ENCODE peak calls at places on chromosome 18, in four cellular contexts. O is H1, M is HCT116, B is HepG2. D is an unnamed sample.

GRCh38 chr18:9434240-9434701 is 41.0 kb upstream of the RALBP1 start:
- DNase-seq in O (peak; percentile 55), M (no peak), B (no peak), D (no peak)

GRCh38 chr18:79523221-79523737 is 127.5 kb downstream of the NFATC1 start:
- DNase-seq in O (no peak), B (no peak), M (no peak), D (no peak)

GRCh38 chr18:13217466-13217961 is 1.0 kb upstream of the LDLRAD4 start:
- DNase-seq in M (no peak), O (peak; percentile 65), B (no peak), D (peak; percentile 34)

GRCh38 chr18:79393181-79393598 is 2.5 kb upstream of the NFATC1 start:
- DNase-seq in M (no peak), O (no peak), B (no peak), D (no peak)

GRCh38 chr18:67845035-67845434 is 328.5 kb upstream of the DSEL start:
- DNase-seq in O (no peak), B (no peak), M (no peak), D (no peak)

GRCh38 chr18:56202567-56203136 is 435.7 kb downstream of the TXNL1 start:
- DNase-seq in B (no peak), M (no peak), O (no peak), D (no peak)

GRCh38 chr18:25675123-25675850 is 323.3 kb upstream of the ZNF521 start:
- DNase-seq in O (peak; percentile 54), B (no peak), M (no peak), D (no peak)

GRCh38 chr18:79058007-79058406 is 11.2 kb upstream of the ATP9B start:
- DNase-seq in B (no peak), O (no peak), M (no peak), D (no peak)

GRCh38 chr18:26453370-26454030 is 94.9 kb downstream of the KCTD1 start:
- DNase-seq in O (no peak), B (no peak), M (no peak), D (no peak)

GRCh38 chr18:75120521-75120920 is 88.4 kb downstream of the PTGR3 start:
- DNase-seq in M (no peak), O (no peak), B (no peak), D (no peak)

GRCh38 chr18:11994346-11994707 is 13.0 kb downstream of the IMPA2 start:
- DNase-seq in M (no peak), B (peak; percentile 83), O (no peak), D (no peak)

GRCh38 chr18:37364237-37364636 is 201.4 kb downstream of the CELF4 start:
- DNase-seq in M (no peak), O (no peak), B (no peak), D (no peak)

GRCh38 chr18:3466872-3467271 is 16.9 kb downstream of the TGIF1 start:
- DNase-seq in M (no peak), O (peak; percentile 50), B (no peak), D (no peak)

GRCh38 chr18:42192251-42193248 is 237.5 kb downstream of the PIK3C3 start:
- DNase-seq in O (no peak), M (no peak), B (peak; percentile 85), D (no peak)

GRCh38 chr18:76441668-76442412 is 53.2 kb downstream of the ZNF516 start:
- DNase-seq in B (no peak), O (no peak), M (no peak), D (no peak)

GRCh38 chr18:2002178-2002577 is 569.1 kb downstream of the METTL4 start:
- DNase-seq in M (no peak), B (no peak), O (no peak), D (no peak)

GRCh38 chr18:24427484-24427883 is 1.0 kb downstream of the IMPACT start:
- DNase-seq in B (no peak), M (no peak), O (no peak), D (no peak)

GRCh38 chr18:54263904-54264336 is 5.4 kb upstream of the POLI start:
- DNase-seq in O (no peak), M (no peak), B (peak; percentile 29), D (no peak)

GRCh38 chr18:39604836-39605235 is 2039.2 kb upstream of the CELF4 start:
- DNase-seq in B (no peak), M (no peak), O (no peak), D (no peak)

GRCh38 chr18:9827856-9828793 is 57.6 kb upstream of the TXNDC2 start:
- DNase-seq in B (no peak), M (peak; percentile 97), O (no peak), D (peak; percentile 42)

GRCh38 chr18:3914833-3915598 is 465.0 kb downstream of the TGIF1 start:
- DNase-seq in M (no peak), B (no peak), O (no peak), D (no peak)

GRCh38 chr18:55275042-55275897 is 312.7 kb downstream of the TCF4 start:
- DNase-seq in M (no peak), O (no peak), B (no peak), D (peak; percentile 19)

GRCh38 chr18:75293591-75293990 is 83.0 kb downstream of the TSHZ1 start:
- DNase-seq in O (no peak), M (no peak), B (no peak), D (no peak)

GRCh38 chr18:61546598-61546997 is 213.4 kb downstream of the CDH20 start:
- DNase-seq in O (no peak), M (peak; percentile 7), B (no peak), D (no peak)

GRCh38 chr18:10490401-10491289 is 35.2 kb upstream of the NAPG start:
- DNase-seq in O (peak; percentile 57), M (peak; percentile 73), B (peak; percentile 77), D (peak; percentile 33)

GRCh38 chr18:8609711-8610441 is 639 bp downstream of the RAB12 start:
- DNase-seq in B (no peak), M (no peak), O (no peak), D (no peak)

GRCh38 chr18:58911241-58911640 is 46.6 kb downstream of the ZNF532 start:
- DNase-seq in O (no peak), M (no peak), B (no peak), D (no peak)

GRCh38 chr18:73670536-73670935 is 477.1 kb downstream of the FBXO15 start:
- DNase-seq in M (no peak), O (no peak), B (no peak), D (no peak)

GRCh38 chr18:79426376-79427300 is 30.9 kb downstream of the NFATC1 start:
- DNase-seq in M (no peak), B (no peak), O (no peak), D (no peak)

GRCh38 chr18:46728219-46728930 is 28.5 kb downstream of the ST8SIA5 start:
- DNase-seq in M (no peak), B (no peak), O (no peak), D (no peak)

GRCh38 chr18:57754577-57755330 is 48.4 kb downstream of the ATP8B1 start:
- DNase-seq in B (no peak), O (no peak), M (no peak), D (no peak)

GRCh38 chr18:26415041-26415440 is 133.3 kb downstream of the KCTD1 start:
- DNase-seq in M (no peak), B (no peak), O (no peak), D (no peak)

GRCh38 chr18:10119528-10119927 is 205.7 kb downstream of the VAPA start:
- DNase-seq in B (no peak), O (no peak), M (no peak), D (no peak)

GRCh38 chr18:44229693-44230108 is 451.0 kb upstream of the SETBP1 start:
- DNase-seq in O (no peak), B (no peak), M (no peak), D (no peak)

GRCh38 chr18:75130591-75131274 is 78.2 kb downstream of the PTGR3 start:
- DNase-seq in M (no peak), O (peak; percentile 23), B (no peak), D (no peak)

GRCh38 chr18:47946889-47947288 is 16.4 kb upstream of the SMAD2 start:
- DNase-seq in B (no peak), O (no peak), M (no peak), D (no peak)

GRCh38 chr18:7637269-7637668 is 70.2 kb downstream of the PTPRM start:
- DNase-seq in M (no peak), B (peak; percentile 80), O (no peak), D (no peak)

GRCh38 chr18:59813942-59814341 is 85.9 kb upstream of the PMAIP1 start:
- DNase-seq in M (no peak), O (no peak), B (no peak), D (no peak)

DNA sequence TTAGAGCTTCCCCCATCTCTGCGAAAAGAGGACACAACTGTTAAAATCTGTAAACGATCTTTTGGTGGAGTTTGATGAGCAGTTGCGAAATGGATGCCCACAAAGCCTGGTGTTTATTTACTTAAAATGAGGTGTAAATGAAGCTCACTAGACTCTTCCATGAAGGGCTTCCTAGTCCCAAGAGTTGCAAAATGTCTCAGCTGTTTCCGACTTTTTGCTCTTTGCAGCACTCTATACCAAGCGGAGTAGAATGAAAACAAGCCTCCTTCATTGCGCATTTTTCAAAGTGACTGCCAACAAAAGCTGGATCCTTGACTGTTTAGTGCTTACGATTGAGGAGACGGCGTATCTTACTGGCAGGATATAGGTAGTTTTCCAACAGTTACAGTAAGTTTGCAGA is 43.0 kb downstream of the COLEC12 start:
- DNase-seq in M (no peak), B (no peak), O (no peak), D (no peak)
- H2AFZ ChIP-seq in M (no peak overlapping the region), B (no peak overlapping the region), O (peak overlapping the region; percentile 18), D (no peak overlapping the region)

GRCh38 chr18:5625076-5625475 is 81.3 kb upstream of the EPB41L3 start:
- DNase-seq in B (no peak), M (no peak), O (no peak), D (no peak)

GRCh38 chr18:5618037-5618688 is 74.4 kb upstream of the EPB41L3 start:
- DNase-seq in O (no peak), B (no peak), M (no peak), D (no peak)

GRCh38 chr18:5619381-5619780 is 75.6 kb upstream of the EPB41L3 start:
- DNase-seq in O (no peak), B (no peak), M (no peak), D (no peak)

GRCh38 chr18:5622905-5623304 is 79.1 kb upstream of the EPB41L3 start:
- DNase-seq in O (no peak), B (no peak), M (no peak), D (no peak)

GRCh38 chr18:5620284-5620683 is 76.5 kb upstream of the EPB41L3 start:
- DNase-seq in B (no peak), O (no peak), M (no peak), D (no peak)
- TF ChIP-seq POLR2AphosphoS5 in B (no peak), O (no peak), M (no peak), D (no peak)

DNA sequence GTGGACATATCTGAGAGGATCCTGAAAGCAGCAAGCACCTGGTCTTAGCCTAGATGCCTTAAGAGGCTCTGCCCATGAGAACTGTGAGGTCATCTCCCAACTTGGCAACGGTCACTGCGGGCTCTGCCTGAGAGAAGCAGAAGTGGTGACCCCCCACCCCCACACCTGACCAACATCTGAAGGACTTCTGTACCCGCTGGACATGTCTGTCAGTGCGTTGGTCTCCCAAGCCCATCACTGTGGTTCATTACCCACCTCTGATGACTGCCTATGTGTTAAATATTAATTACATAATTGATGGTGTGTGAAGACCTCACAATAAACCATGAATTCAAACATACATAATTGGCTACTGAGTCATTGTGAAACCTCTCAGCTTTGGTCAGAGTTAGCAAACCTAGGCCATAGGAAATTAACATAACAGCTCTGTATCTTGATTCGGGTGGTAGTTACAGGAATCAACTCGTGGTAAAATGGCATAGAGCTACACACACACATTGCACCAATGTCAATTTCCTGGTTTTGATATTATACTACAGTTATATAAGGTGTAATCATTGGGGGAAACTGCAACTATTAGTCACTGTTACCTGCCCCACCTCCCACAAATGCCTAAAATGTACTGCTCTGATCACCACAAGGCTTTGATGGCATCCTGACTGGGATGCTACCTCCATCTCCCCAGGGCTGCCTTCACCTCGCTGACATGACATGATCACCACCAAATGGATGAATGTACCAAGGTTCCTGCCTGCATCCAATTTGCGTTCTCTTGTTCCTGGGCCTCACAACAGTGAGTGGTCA is 4.3 kb upstream of the GALNT1 start:
- DNase-seq in M (no peak), O (no peak), B (no peak), D (no peak)
- TF ChIP-seq FOSL1 in M (no peak), O (no peak), B (no peak), D (no peak)

GRCh38 chr18:35189510-35189909 is 51.3 kb upstream of the ZNF397 start:
- DNase-seq in M (no peak), B (no peak), O (no peak), D (no peak)
- H2AFZ ChIP-seq in M (no peak overlapping the region), B (no peak overlapping the region), O (no peak overlapping the region), D (no peak overlapping the region)

D was measured in K562.